ENCODE peak calls at places on chromosome 15, in six cellular contexts. One of them, this sample, is unnamed.

GRCh38 chr15:68536331-68537095 is 42.3 kb upstream of the CORO2B start:
- DNase-seq in left lung: no peak
- DNase-seq in sciatic nerve: no peak
- DNase-seq in HCEC 1CT: peak; percentile 83
- DNase-seq in lower leg skin: no peak
- DNase-seq in HT-29: no peak
- DNase-seq in this sample: peak; percentile 89

GRCh38 chr15:100464895-100465294 is 63.9 kb downstream of the CERS3 start:
- DNase-seq in left lung: no peak
- DNase-seq in sciatic nerve: no peak
- DNase-seq in HCEC 1CT: no peak
- DNase-seq in lower leg skin: no peak
- DNase-seq in HT-29: no peak
- DNase-seq in this sample: no peak

GRCh38 chr15:91865486-91865885 is 12.0 kb downstream of the SLCO3A1 start:
- DNase-seq in left lung: no peak
- DNase-seq in sciatic nerve: no peak
- DNase-seq in HCEC 1CT: no peak
- DNase-seq in lower leg skin: no peak
- DNase-seq in HT-29: no peak
- DNase-seq in this sample: no peak

GRCh38 chr15:36682091-36682490 is 102.7 kb downstream of the CDIN1 start:
- DNase-seq in left lung: no peak
- DNase-seq in sciatic nerve: no peak
- DNase-seq in HCEC 1CT: peak; percentile 40
- DNase-seq in lower leg skin: no peak
- DNase-seq in HT-29: no peak
- DNase-seq in this sample: peak; percentile 47

GRCh38 chr15:64837502-64837901 is 4.2 kb upstream of the PLEKHO2 start:
- DNase-seq in left lung: peak; percentile 63
- DNase-seq in sciatic nerve: no peak
- DNase-seq in HCEC 1CT: no peak
- DNase-seq in lower leg skin: no peak
- DNase-seq in HT-29: no peak
- DNase-seq in this sample: no peak

GRCh38 chr15:65979316-65979715 is 110.0 kb downstream of the RAB11A start:
- DNase-seq in left lung: no peak
- DNase-seq in sciatic nerve: no peak
- DNase-seq in HCEC 1CT: no peak
- DNase-seq in lower leg skin: no peak
- DNase-seq in HT-29: no peak
- DNase-seq in this sample: peak; percentile 9

GRCh38 chr15:60840703-60841411 is 361.9 kb upstream of the ICE2 start:
- DNase-seq in left lung: no peak
- DNase-seq in sciatic nerve: no peak
- DNase-seq in HCEC 1CT: no peak
- DNase-seq in lower leg skin: no peak
- DNase-seq in HT-29: no peak
- DNase-seq in this sample: no peak

GRCh38 chr15:67750371-67750770 is 74.9 kb upstream of the SKOR1 start:
- DNase-seq in left lung: no peak
- DNase-seq in sciatic nerve: no peak
- DNase-seq in HCEC 1CT: no peak
- DNase-seq in lower leg skin: no peak
- DNase-seq in HT-29: no peak
- DNase-seq in this sample: no peak

GRCh38 chr15:82849556-82850241 is 40.3 kb downstream of the WHAMM start:
- DNase-seq in left lung: peak; percentile 85
- DNase-seq in sciatic nerve: peak; percentile 73
- DNase-seq in HCEC 1CT: peak; percentile 83
- DNase-seq in lower leg skin: peak; percentile 90
- DNase-seq in HT-29: peak; percentile 97
- DNase-seq in this sample: peak; percentile 72

This sample was measured in EL.